ENCODE peak calls at places on chromosomes 5 and 9, in six cellular contexts. R, D, T, P, C and K are unnamed samples.

GRCh38 chr5:29548262-29548661 is 1645.2 kb upstream of the CDH6 start:
- DNase-seq in R (no peak), D (no peak), T (no peak), P (no peak), C (no peak), K (no peak)

GRCh38 chr9:116327702-116328440 is 174.3 kb downstream of the PAPPA start:
- DNase-seq in R (no peak), D (no peak), T (no peak), P (no peak), C (no peak), K (no peak)

GRCh38 chr9:100600511-100601079 is 22.7 kb downstream of the CAVIN4 start:
- DNase-seq in R (no peak), D (no peak), T (no peak), P (no peak), C (no peak), K (no peak)

GRCh38 chr9:107827304-107827703 is 337.7 kb upstream of the KLF4 start:
- DNase-seq in R (no peak), D (no peak), T (no peak), P (no peak), C (no peak), K (no peak)

GRCh38 chr5:63794979-63795378 is 167.3 kb downstream of the HTR1A start:
- DNase-seq in R (no peak), D (no peak), T (no peak), P (no peak), C (no peak), K (no peak)

GRCh38 chr5:155070781-155071180 is 57.2 kb downstream of the KIF4B start:
- DNase-seq in R (no peak), D (no peak), T (no peak), P (no peak), C (no peak), K (no peak)

GRCh38 chr9:136614372-136614922 is 48.3 kb upstream of the EGFL7 start:
- DNase-seq in R (no peak), D (no peak), T (no peak), P (no peak), C (no peak), K (no peak)

GRCh38 chr5:168163966-168164365 is 127.5 kb upstream of the WWC1 start:
- DNase-seq in R (no peak), D (no peak), T (no peak), P (no peak), C (no peak), K (peak; percentile 43)

GRCh38 chr5:97929383-97929782 is 746.3 kb upstream of the RIOK2 start:
- DNase-seq in R (no peak), D (no peak), T (no peak), P (no peak), C (no peak), K (no peak)

GRCh38 chr5:140312791-140313189 is 9.9 kb upstream of the PFDN1 start:
- DNase-seq in R (no peak), D (no peak), T (no peak), P (no peak), C (no peak), K (no peak)

GRCh38 chr5:56019306-56020272 is 24.8 kb upstream of the IL6ST start:
- DNase-seq in R (no peak), D (no peak), T (no peak), P (no peak), C (no peak), K (no peak)

GRCh38 chr5:139912804-139913203 is 117.2 kb downstream of the PSD2 start:
- DNase-seq in R (no peak), D (no peak), T (no peak), P (no peak), C (no peak), K (no peak)

GRCh38 chr5:81922790-81923398 is 48.9 kb upstream of the ATG10 start:
- DNase-seq in R (no peak), D (no peak), T (no peak), P (no peak), C (no peak), K (no peak)

GRCh38 chr9:126440938-126441337 is 114.3 kb downstream of the MVB12B start:
- DNase-seq in R (no peak), D (peak; percentile 2), T (no peak), P (no peak), C (no peak), K (no peak)
- H3K4me3 ChIP-seq in R (no peak overlapping the region), D (no peak overlapping the region), T (no peak overlapping the region), P (no peak overlapping the region), C (no peak overlapping the region), K (no peak overlapping the region)

GRCh38 chr9:104658496-104659195 is 35.7 kb upstream of the OR13D1 start:
- DNase-seq in R (no peak), D (no peak), T (no peak), P (no peak), C (no peak), K (no peak)
- TF ChIP-seq POLR2A in R (no peak), D (no peak), T (no peak), P (no peak), C (no peak), K (no peak)

GRCh38 chr9:37002413-37003217 is 31.5 kb downstream of the PAX5 start:
- DNase-seq in R (no peak), D (no peak), T (no peak), P (no peak), C (no peak), K (no peak)
- H3K4me3 ChIP-seq in R (no peak overlapping the region), D (no peak overlapping the region), T (peak overlapping the region; percentile 49), P (no peak overlapping the region), C (no peak overlapping the region), K (no peak overlapping the region)

GRCh38 chr9:89635007-89635742 is 30.4 kb downstream of the GADD45G start:
- DNase-seq in R (peak; percentile 69), D (peak; percentile 40), T (no peak), P (no peak), C (no peak), K (no peak)
- TF ChIP-seq POLR2A in R (no peak), D (no peak), T (no peak), P (no peak), C (no peak), K (no peak)

GRCh38 chr5:1063661-1064382 is 48.0 kb downstream of the SLC12A7 start:
- DNase-seq in R (no peak), D (peak; percentile 11), T (no peak), P (no peak), C (no peak), K (no peak)

GRCh38 chr5:1066676-1067075 is 45.2 kb downstream of the SLC12A7 start:
- DNase-seq in R (no peak), D (no peak), T (no peak), P (no peak), C (no peak), K (no peak)

GRCh38 chr5:1064383-1065142 is 47.3 kb downstream of the SLC12A7 start:
- DNase-seq in R (no peak), D (peak; percentile 13), T (no peak), P (no peak), C (no peak), K (no peak)

GRCh38 chr5:1065891-1066650 is 45.8 kb downstream of the SLC12A7 start:
- DNase-seq in R (no peak), D (no peak), T (no peak), P (no peak), C (no peak), K (no peak)

DNA sequence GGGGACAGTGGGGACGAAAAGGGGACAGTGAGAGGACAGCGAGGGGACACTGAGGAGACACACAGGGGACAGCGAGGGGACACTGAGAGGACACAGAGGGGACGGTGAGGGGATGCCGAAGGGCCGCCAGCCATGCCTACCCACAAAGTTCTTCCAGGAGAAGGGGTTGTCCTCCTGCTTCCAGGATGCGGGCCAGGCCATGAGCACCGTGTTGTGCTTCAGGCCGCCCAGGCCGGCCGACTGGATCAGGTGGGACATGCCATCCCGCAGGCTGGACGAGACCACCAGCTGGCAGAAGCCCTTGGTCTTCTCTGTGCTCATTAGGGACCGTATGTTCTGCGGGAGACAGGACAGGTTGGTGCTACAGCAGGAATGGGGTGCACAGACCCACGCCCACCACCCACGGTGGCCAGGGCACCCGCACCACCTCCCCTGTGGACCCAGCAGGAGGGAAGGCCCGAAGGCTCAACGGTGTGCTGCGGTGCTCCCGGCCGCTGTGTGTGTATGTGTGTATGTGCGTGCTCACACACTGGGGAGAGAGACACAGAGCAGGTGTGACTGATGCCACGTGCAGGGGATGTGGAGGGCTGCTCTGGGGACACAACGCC is 46.6 kb downstream of the SLC12A7 start:
- DNase-seq in R (no peak), D (no peak), T (no peak), P (no peak), C (no peak), K (no peak)
- H3K4me3 ChIP-seq in R (no peak overlapping the region), D (no peak overlapping the region), T (no peak overlapping the region), P (no peak overlapping the region), C (no peak overlapping the region), K (no peak overlapping the region)

GRCh38 chr5:172983542-172984243 is at the start of gene ATP6V0E1:
- DNase-seq in R (peak; percentile 95), D (peak; percentile 96), T (peak; percentile 98), P (peak; percentile 98), C (peak; percentile 87), K (peak; percentile 97)
- TF ChIP-seq POLR2A in R (peak; percentile 93), D (peak; percentile 88), T (peak; percentile 87), P (peak; percentile 87), C (peak; percentile 82), K (peak; percentile 90)

GRCh38 chr9:123406691-123407536 is 50.9 kb downstream of the CRB2 start:
- DNase-seq in R (no peak), D (no peak), T (no peak), P (no peak), C (no peak), K (no peak)
- H3K4me3 ChIP-seq in R (no peak overlapping the region), D (no peak overlapping the region), T (no peak overlapping the region), P (no peak overlapping the region), C (no peak overlapping the region), K (no peak overlapping the region)

GRCh38 chr5:71872465-71872864 is 153.4 kb downstream of the CARTPT start:
- DNase-seq in R (no peak), D (no peak), T (no peak), P (no peak), C (no peak), K (no peak)

GRCh38 chr5:71877511-71877910 is 158.4 kb downstream of the CARTPT start:
- DNase-seq in R (no peak), D (no peak), T (no peak), P (no peak), C (no peak), K (no peak)

GRCh38 chr5:71873202-71873601 is 154.1 kb downstream of the CARTPT start:
- DNase-seq in R (no peak), D (no peak), T (no peak), P (no peak), C (no peak), K (no peak)

GRCh38 chr5:71874521-71874920 is 155.4 kb downstream of the CARTPT start:
- DNase-seq in R (no peak), D (no peak), T (no peak), P (no peak), C (no peak), K (no peak)
- TF ChIP-seq POLR2A in R (no peak), D (no peak), T (no peak), P (no peak), C (no peak), K (no peak)

GRCh38 chr5:37249820-37250175 is 622 bp upstream of the CPLANE1 start:
- DNase-seq in R (no peak), D (no peak), T (no peak), P (no peak), C (no peak), K (no peak)
- H3K4me3 ChIP-seq in R (peak overlapping the region; percentile 76), D (peak overlapping the region; percentile 80), T (peak overlapping the region; percentile 62), P (peak overlapping the region; percentile 77), C (peak overlapping the region; percentile 83), K (peak overlapping the region; percentile 68)